ENCODE peak calls at places on chromosomes 2 and 18, in seven cellular contexts. O is A549; C is hypothalamus; X is activated T-helper 1 cell treated with Interleukin-2 at 50 U/mL for 16 hours; M is RPMI8226; U is dorsolateral prefrontal cortex; S is activated CD8-positive, alpha-beta memory T cell treated with anti-CD3 and anti-CD28 coated beads for 48 hours. Y is an unnamed sample.

GRCh38 chr2:102065675-102066252 is 74.0 kb downstream of the IL1R2 start:
- DNase-seq in O (peak), C (no peak), X (no peak), M (no peak), U (no peak), S (no peak), Y (no peak)

GRCh38 chr2:31729442-31730092 is 148.8 kb upstream of the SRD5A2 start:
- DNase-seq in O (peak), C (no peak), X (no peak), M (peak), U (no peak), S (no peak), Y (no peak)

GRCh38 chr18:48992791-48993555 is 42.2 kb upstream of the SMAD7 start:
- DNase-seq in O (no peak), C (no peak), X (no peak), M (peak), U (no peak), S (no peak), Y (no peak)

GRCh38 chr18:8468911-8469310 is 140.3 kb upstream of the RAB12 start:
- DNase-seq in O (no peak), C (no peak), X (no peak), M (no peak), U (no peak), S (no peak), Y (no peak)

GRCh38 chr2:26302846-26303245 is 43.1 kb upstream of the SELENOI start:
- DNase-seq in O (no peak), C (no peak), X (no peak), M (no peak), U (no peak), S (no peak), Y (no peak)

GRCh38 chr18:51009071-51009470 is 20.9 kb upstream of the SMAD4 start:
- DNase-seq in O (no peak), C (no peak), X (no peak), M (no peak), U (no peak), S (no peak), Y (no peak)

GRCh38 chr2:134411279-134411827 is 157.5 kb downstream of the MGAT5 start:
- DNase-seq in O (no peak), C (no peak), X (no peak), M (no peak), U (peak), S (no peak), Y (no peak)

GRCh38 chr2:26172866-26173595 is at the start of gene GAREM2:
- DNase-seq in O (peak), C (no peak), X (no peak), M (no peak), U (peak), S (no peak), Y (no peak)

GRCh38 chr18:36376361-36376760 is 78.8 kb downstream of the FHOD3 start:
- DNase-seq in O (no peak), C (no peak), X (no peak), M (no peak), U (no peak), S (no peak), Y (no peak)

GRCh38 chr18:11324510-11324909 is 175.1 kb upstream of the PIEZO2 start:
- DNase-seq in O (no peak), C (no peak), X (no peak), M (no peak), U (no peak), S (no peak), Y (no peak)

GRCh38 chr2:42567806-42568429 is 514 bp upstream of the MTA3 start:
- DNase-seq in O (peak), C (peak), X (no peak), M (no peak), U (peak), S (no peak), Y (no peak)

GRCh38 chr18:3722662-3723433 is 272.9 kb downstream of the TGIF1 start:
- DNase-seq in O (no peak), C (no peak), X (no peak), M (no peak), U (no peak), S (no peak), Y (no peak)

GRCh38 chr2:155519731-155520130 is 812.8 kb downstream of the NR4A2 start:
- DNase-seq in O (no peak), C (no peak), X (no peak), M (no peak), U (no peak), S (no peak), Y (no peak)

GRCh38 chr2:168244318-168244717 is 3.1 kb downstream of the STK39 start:
- DNase-seq in O (no peak), C (no peak), X (peak), M (peak), U (no peak), S (no peak), Y (no peak)

GRCh38 chr2:145984541-145984940 is 1464.6 kb upstream of the ZEB2 start:
- DNase-seq in O (peak), C (no peak), X (no peak), M (no peak), U (no peak), S (no peak), Y (no peak)

GRCh38 chr18:58559427-58560186 is 69.3 kb downstream of the ALPK2 start:
- DNase-seq in O (no peak), C (no peak), X (no peak), M (no peak), U (no peak), S (no peak), Y (no peak)

GRCh38 chr2:42064417-42064942 is 16.7 kb downstream of the PKDCC start:
- DNase-seq in O (no peak), C (no peak), X (no peak), M (no peak), U (no peak), S (no peak), Y (no peak)

GRCh38 chr18:36287653-36288052 is 9.9 kb upstream of the FHOD3 start:
- DNase-seq in O (no peak), C (no peak), X (no peak), M (no peak), U (no peak), S (no peak), Y (no peak)

GRCh38 chr2:6352906-6353515 is 512.7 kb downstream of the CMPK2 start:
- DNase-seq in O (no peak), C (no peak), X (no peak), M (no peak), U (peak), S (no peak), Y (no peak)

GRCh38 chr2:121906170-121906569 is 150.7 kb downstream of the TSN start:
- DNase-seq in O (no peak), C (no peak), X (no peak), M (no peak), U (no peak), S (no peak), Y (no peak)

GRCh38 chr2:167342769-167343168 is 454.5 kb downstream of the XIRP2 start:
- DNase-seq in O (no peak), C (no peak), X (no peak), M (no peak), U (no peak), S (no peak), Y (no peak)

GRCh38 chr2:152632736-152633135 is 84.5 kb downstream of the PRPF40A start:
- DNase-seq in O (no peak), C (no peak), X (no peak), M (no peak), U (no peak), S (no peak), Y (no peak)

GRCh38 chr2:127293386-127293757 is 572 bp downstream of the ERCC3 start:
- DNase-seq in O (peak), C (no peak), X (no peak), M (no peak), U (no peak), S (no peak), Y (no peak)

GRCh38 chr2:110748489-110748867 is 16.1 kb downstream of the ACOXL start:
- DNase-seq in O (no peak), C (no peak), X (peak), M (peak), U (no peak), S (peak), Y (no peak)

GRCh38 chr2:55137024-55137958 is 87.0 kb upstream of the RTN4 start:
- DNase-seq in O (no peak), C (peak), X (no peak), M (peak), U (peak), S (no peak), Y (no peak)

GRCh38 chr2:207185372-207185771 is 19.6 kb upstream of the KLF7 start:
- DNase-seq in O (no peak), C (no peak), X (no peak), M (no peak), U (no peak), S (no peak), Y (no peak)

GRCh38 chr18:58309610-58310239 is 265.7 kb downstream of the NEDD4L start:
- DNase-seq in O (no peak), C (no peak), X (no peak), M (peak), U (no peak), S (no peak), Y (no peak)

GRCh38 chr2:56587456-56587855 is 403.7 kb downstream of the CCDC85A start:
- DNase-seq in O (no peak), C (no peak), X (no peak), M (no peak), U (no peak), S (no peak), Y (no peak)

GRCh38 chr2:15141211-15141610 is 419.9 kb downstream of the NBAS start:
- DNase-seq in O (no peak), C (no peak), X (no peak), M (no peak), U (no peak), S (no peak), Y (no peak)

GRCh38 chr18:11850821-11851155 is 425 bp upstream of the CHMP1B start:
- DNase-seq in O (no peak), C (no peak), X (no peak), M (no peak), U (no peak), S (no peak), Y (no peak)

GRCh38 chr18:3669376-3669775 is 219.4 kb downstream of the TGIF1 start:
- DNase-seq in O (no peak), C (no peak), X (no peak), M (no peak), U (no peak), S (no peak), Y (no peak)

GRCh38 chr2:46200100-46200690 is 97.0 kb upstream of the EPAS1 start:
- DNase-seq in O (no peak), C (no peak), X (no peak), M (no peak), U (no peak), S (no peak), Y (no peak)

Y was measured in caudate nucleus.